ENCODE peak calls at places on chromosome 4, in four cellular contexts. H is GM12878, E is K562, G is H1. A is an unnamed sample.

GRCh38 chr4:48297447-48297846 is 27.8 kb upstream of the TEC start:
- DNase-seq in E (no peak), G (no peak), H (no peak), A (no peak)

GRCh38 chr4:1487761-1488160 is 81.5 kb upstream of the NKX1-1 start:
- DNase-seq in G (no peak), H (no peak), E (no peak), A (no peak)

GRCh38 chr4:150050566-150050965 is 27.7 kb upstream of the DCLK2 start:
- DNase-seq in G (no peak), H (no peak), E (no peak), A (no peak)

GRCh38 chr4:6367313-6367945 is 97.8 kb downstream of the WFS1 start:
- DNase-seq in H (no peak), E (no peak), G (no peak), A (no peak)

GRCh38 chr4:25823632-25824031 is 39.2 kb downstream of the SEL1L3 start:
- DNase-seq in H (no peak), G (no peak), E (no peak), A (no peak)

GRCh38 chr4:179750374-179750773 is 2308.1 kb upstream of the AGA start:
- DNase-seq in G (no peak), E (no peak), H (no peak), A (no peak)

GRCh38 chr4:174265917-174266316 is 17.6 kb downstream of the FBXO8 start:
- DNase-seq in E (no peak), H (no peak), G (no peak), A (no peak)

GRCh38 chr4:134935320-134935719 is 733.7 kb upstream of the PABPC4L start:
- DNase-seq in H (no peak), E (peak), G (no peak), A (no peak)

GRCh38 chr4:86453044-86453501 is 93.2 kb upstream of the MAPK10 start:
- DNase-seq in E (no peak), G (no peak), H (no peak), A (no peak)

GRCh38 chr4:140695483-140695882 is 60.7 kb downstream of the TBC1D9 start:
- DNase-seq in E (no peak), G (no peak), H (no peak), A (no peak)

GRCh38 chr4:143482753-143483362 is 30.6 kb upstream of the SMARCA5 start:
- DNase-seq in G (no peak), H (no peak), E (no peak), A (no peak)

GRCh38 chr4:154559141-154559841 is 3.5 kb upstream of the FGB start:
- DNase-seq in H (no peak), E (peak), G (peak), A (peak)

GRCh38 chr4:76536381-76536689 is 101.3 kb downstream of the SHROOM3 start:
- DNase-seq in H (no peak), G (no peak), E (no peak), A (no peak)

GRCh38 chr4:76533314-76533713 is 98.3 kb downstream of the SHROOM3 start:
- DNase-seq in G (no peak), E (no peak), H (no peak), A (no peak)

GRCh38 chr4:76535603-76536380 is 100.8 kb downstream of the SHROOM3 start:
- DNase-seq in H (no peak), E (no peak), G (no peak), A (no peak)

GRCh38 chr4:76531597-76531996 is 96.6 kb downstream of the SHROOM3 start:
- DNase-seq in E (no peak), G (no peak), H (no peak), A (no peak)

DNA sequence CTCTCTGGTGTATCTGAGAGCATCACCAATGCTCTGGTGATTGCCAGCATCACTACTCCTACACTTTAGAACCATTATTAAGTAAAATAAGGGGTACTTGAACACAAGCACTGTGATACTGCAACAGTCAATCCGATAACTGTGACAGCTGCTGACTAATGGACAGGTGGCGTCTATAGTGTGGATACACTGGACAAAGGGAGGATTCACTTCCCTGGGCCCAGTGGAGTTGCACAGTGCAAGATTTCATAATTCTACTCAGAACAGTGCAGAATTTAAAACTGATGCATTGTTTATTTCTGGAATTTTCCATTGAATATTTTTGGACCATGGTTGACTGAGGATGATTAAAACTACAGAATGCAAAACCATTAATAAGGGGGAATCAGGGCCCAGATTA is 97.8 kb downstream of the SHROOM3 start:
- DNase-seq in G (no peak), H (no peak), E (no peak), A (no peak)
- TF ChIP-seq TAF1 in G (no peak), H (no peak), E (no peak), A (no peak)

DNA sequence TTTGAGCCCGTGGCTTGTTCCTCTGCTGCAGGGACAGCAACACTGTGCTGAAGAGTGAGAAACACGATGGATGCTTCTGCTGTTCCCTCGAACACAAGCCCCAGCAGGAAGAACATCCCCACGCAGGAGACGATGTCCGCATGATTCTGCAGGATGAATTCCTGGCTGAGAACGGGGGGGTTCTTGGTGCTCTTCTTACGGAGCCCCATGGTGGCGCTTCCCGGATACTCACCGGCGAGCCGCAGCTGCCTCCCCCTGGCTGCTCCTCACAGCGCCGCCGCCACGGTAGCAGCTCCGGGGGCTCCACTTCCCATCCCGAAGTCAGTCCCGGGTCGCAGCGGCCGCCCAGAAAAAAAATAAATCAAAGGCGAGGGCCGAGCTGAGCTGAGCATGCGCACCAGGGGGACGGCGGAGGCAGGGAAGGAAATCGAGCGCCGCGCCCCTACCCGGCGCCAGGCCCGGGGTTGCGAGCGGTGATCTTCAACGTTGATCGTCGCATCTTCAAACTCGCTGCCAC is at the start of gene TRAM1L1:
- DNase-seq in E (peak), H (no peak), G (peak), A (no peak)
- TF ChIP-seq POLR2AphosphoS5 in E (no peak), H (no peak), G (no peak), A (no peak)

DNA sequence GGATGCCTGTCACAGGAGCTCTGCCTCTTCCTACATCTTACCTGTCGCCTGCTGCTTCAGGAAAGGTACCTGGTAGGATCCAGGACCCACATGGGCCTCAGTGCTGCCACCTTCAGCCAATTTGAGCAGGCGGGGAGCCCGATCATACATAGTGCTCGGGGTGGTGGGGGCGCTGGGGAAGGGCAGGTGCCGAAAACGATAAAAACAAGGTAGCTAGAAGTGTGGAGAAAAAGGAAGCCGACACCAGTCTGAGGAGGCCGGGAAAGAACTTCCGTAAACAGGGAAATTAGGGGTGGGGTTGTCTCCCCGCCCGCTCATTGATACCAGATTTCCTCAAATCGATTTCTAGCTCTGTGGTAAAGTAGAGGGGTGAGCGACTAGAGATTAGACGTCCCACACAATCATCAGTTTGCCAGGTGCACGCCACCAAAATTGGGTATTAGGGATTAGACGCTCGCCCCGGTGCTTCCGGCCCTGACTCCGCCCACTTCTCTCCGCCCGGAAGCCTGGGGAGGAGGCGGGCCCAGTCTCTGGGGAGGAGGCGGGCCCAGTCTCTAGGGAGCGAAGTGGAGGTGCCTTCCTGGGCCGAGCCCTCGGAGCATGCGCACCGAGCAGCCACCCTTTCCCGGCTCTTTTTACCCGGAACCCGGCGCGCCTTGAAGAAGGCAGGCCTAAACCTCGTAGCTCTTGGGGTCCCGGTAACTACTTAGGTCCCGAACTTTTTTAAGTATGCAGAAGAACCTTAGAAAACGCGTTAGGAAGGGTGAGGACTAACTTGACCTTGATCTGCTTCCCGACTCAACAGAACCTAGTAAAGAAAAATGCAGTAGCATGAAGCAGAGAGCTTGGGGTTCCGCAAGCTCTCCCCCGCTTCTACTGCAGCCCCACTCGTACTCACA is at the start of gene STPG2:
- DNase-seq in E (peak), G (peak), H (peak), A (peak)
- TF ChIP-seq POLR2A in E (no peak), G (no peak), H (peak), A (peak)

DNA sequence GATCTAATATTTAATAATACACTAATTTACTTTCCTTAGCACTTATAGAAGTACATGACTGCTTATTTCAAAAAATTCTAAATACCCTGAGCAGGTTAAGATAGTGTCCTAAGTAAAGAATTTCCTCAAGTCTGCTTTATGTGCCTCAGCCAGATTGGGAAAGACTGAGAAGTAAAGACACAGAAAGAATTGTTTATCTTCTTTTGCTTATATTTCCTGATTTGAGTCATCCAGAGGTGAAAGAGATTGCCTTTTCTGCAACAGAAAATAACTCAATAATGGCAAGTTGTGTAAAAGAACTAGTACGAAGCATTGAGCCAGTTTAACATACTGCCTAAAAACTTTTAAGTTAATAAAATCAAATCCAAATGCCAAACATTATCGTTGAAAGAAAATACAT is 45.0 kb downstream of the NAF1 start:
- DNase-seq in E (no peak), G (no peak), H (no peak), A (no peak)
- TF ChIP-seq TAF1 in E (no peak), G (no peak), H (no peak), A (no peak)

DNA sequence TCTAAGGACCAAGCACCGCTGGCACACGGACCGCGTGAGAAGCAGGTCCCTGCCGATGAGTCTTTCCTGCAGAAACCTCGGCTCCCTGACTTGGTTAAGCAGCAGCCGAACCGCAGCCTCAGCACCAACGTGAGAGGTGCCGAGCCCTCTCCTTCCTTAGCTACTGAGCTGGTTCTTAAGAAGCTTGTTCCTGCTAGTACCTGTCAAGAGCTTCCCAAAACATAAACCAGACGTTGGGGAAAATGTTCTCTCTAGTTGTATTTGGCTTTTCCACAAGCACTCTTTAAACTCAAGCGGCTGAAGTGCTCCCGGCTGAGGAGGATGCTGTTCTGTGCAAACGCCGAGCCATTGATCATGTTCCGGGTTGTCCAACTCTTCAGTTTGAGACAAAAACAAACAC is 29.3 kb upstream of the TLR3 start:
- DNase-seq in E (no peak), G (no peak), H (no peak), A (no peak)
- TF ChIP-seq POLR2AphosphoS5 in E (no peak), G (no peak), H (no peak), A (no peak)

A was measured in GM12892.